ENCODE peak calls at places on chromosome 22, in seven cellular contexts. One of them, this sample, is unnamed.

GRCh38 chr22:33405194-33405593 is 347.0 kb upstream of the SYN3 start:
- DNase-seq in COR-L47: no peak
- DNase-seq in KG1: no peak
- DNase-seq in aorta: no peak
- DNase-seq in A172: no peak
- DNase-seq in neural progenitor cell: no peak
- DNase-seq in amniotic epithelial cell: no peak
- DNase-seq in this sample: no peak

GRCh38 chr22:33210129-33210784 is 152.1 kb upstream of the SYN3 start:
- DNase-seq in aorta: no peak
- DNase-seq in amniotic epithelial cell: peak; percentile 1
- DNase-seq in A172: peak; percentile 21
- DNase-seq in KG1: peak; percentile 10
- DNase-seq in neural progenitor cell: peak; percentile 64
- DNase-seq in COR-L47: no peak
- DNase-seq in this sample: peak; percentile 11

GRCh38 chr22:42330953-42331525 is 60.6 kb upstream of the TCF20 start:
- DNase-seq in KG1: no peak
- DNase-seq in A172: no peak
- DNase-seq in amniotic epithelial cell: no peak
- DNase-seq in COR-L47: peak; percentile 86
- DNase-seq in neural progenitor cell: peak; percentile 39
- DNase-seq in aorta: no peak
- DNase-seq in this sample: no peak

GRCh38 chr22:50173221-50173982 is 2.9 kb downstream of the PANX2 start:
- DNase-seq in amniotic epithelial cell: no peak
- DNase-seq in A172: no peak
- DNase-seq in aorta: no peak
- DNase-seq in COR-L47: no peak
- DNase-seq in KG1: no peak
- DNase-seq in neural progenitor cell: no peak
- DNase-seq in this sample: no peak

GRCh38 chr22:25146311-25146710 is 53.3 kb upstream of the CRYBB3 start:
- DNase-seq in aorta: no peak
- DNase-seq in KG1: no peak
- DNase-seq in amniotic epithelial cell: no peak
- DNase-seq in neural progenitor cell: no peak
- DNase-seq in COR-L47: peak; percentile 57
- DNase-seq in A172: no peak
- DNase-seq in this sample: no peak

GRCh38 chr22:29300467-29300806 is 6.0 kb upstream of the GAS2L1 start:
- DNase-seq in neural progenitor cell: no peak
- DNase-seq in COR-L47: no peak
- DNase-seq in KG1: no peak
- DNase-seq in amniotic epithelial cell: no peak
- DNase-seq in A172: no peak
- DNase-seq in aorta: peak; percentile 43
- DNase-seq in this sample: no peak

GRCh38 chr22:49970528-49971231 is 10.1 kb downstream of the PIM3 start:
- DNase-seq in COR-L47: peak; percentile 94
- DNase-seq in aorta: peak; percentile 99
- DNase-seq in KG1: peak; percentile 84
- DNase-seq in amniotic epithelial cell: peak; percentile 90
- DNase-seq in neural progenitor cell: peak; percentile 79
- DNase-seq in A172: peak; percentile 94
- DNase-seq in this sample: peak; percentile 57

GRCh38 chr22:24516301-24516737 is 21.2 kb downstream of the UPB1 start:
- DNase-seq in A172: peak; percentile 65
- DNase-seq in aorta: no peak
- DNase-seq in COR-L47: no peak
- DNase-seq in amniotic epithelial cell: peak; percentile 87
- DNase-seq in neural progenitor cell: no peak
- DNase-seq in KG1: no peak
- DNase-seq in this sample: no peak

GRCh38 chr22:27810566-27810965 is 9.0 kb upstream of the MN1 start:
- DNase-seq in COR-L47: peak; percentile 36
- DNase-seq in aorta: peak; percentile 93
- DNase-seq in A172: peak; percentile 28
- DNase-seq in amniotic epithelial cell: peak; percentile 59
- DNase-seq in neural progenitor cell: peak; percentile 42
- DNase-seq in KG1: no peak
- DNase-seq in this sample: no peak

GRCh38 chr22:30637701-30638114 is 2.1 kb downstream of the SLC35E4 start:
- DNase-seq in KG1: no peak
- DNase-seq in amniotic epithelial cell: no peak
- DNase-seq in COR-L47: no peak
- DNase-seq in aorta: no peak
- DNase-seq in A172: no peak
- DNase-seq in neural progenitor cell: no peak
- DNase-seq in this sample: no peak

GRCh38 chr22:22030493-22031182 is 48.1 kb upstream of the TOP3B start:
- DNase-seq in aorta: peak; percentile 73
- DNase-seq in KG1: no peak
- DNase-seq in amniotic epithelial cell: peak; percentile 29
- DNase-seq in neural progenitor cell: no peak
- DNase-seq in COR-L47: no peak
- DNase-seq in A172: no peak
- DNase-seq in this sample: no peak

GRCh38 chr22:27252282-27253049 is 549.1 kb downstream of the MN1 start:
- DNase-seq in neural progenitor cell: no peak
- DNase-seq in KG1: no peak
- DNase-seq in amniotic epithelial cell: peak; percentile 93
- DNase-seq in A172: peak; percentile 52
- DNase-seq in COR-L47: no peak
- DNase-seq in aorta: no peak
- DNase-seq in this sample: no peak

GRCh38 chr22:44658371-44658953 is 43.5 kb upstream of the PRR5 start:
- DNase-seq in neural progenitor cell: peak; percentile 59
- DNase-seq in A172: peak; percentile 3
- DNase-seq in COR-L47: no peak
- DNase-seq in KG1: no peak
- DNase-seq in amniotic epithelial cell: peak; percentile 67
- DNase-seq in aorta: peak; percentile 68
- DNase-seq in this sample: no peak

GRCh38 chr22:23531966-23532735 is 47.9 kb downstream of the IGLL1 start:
- DNase-seq in KG1: no peak
- DNase-seq in aorta: peak; percentile 51
- DNase-seq in neural progenitor cell: no peak
- DNase-seq in A172: no peak
- DNase-seq in amniotic epithelial cell: no peak
- DNase-seq in COR-L47: no peak
- DNase-seq in this sample: no peak

GRCh38 chr22:30221121-30221992 is 25.2 kb downstream of the LIF start:
- DNase-seq in KG1: peak; percentile 48
- DNase-seq in A172: no peak
- DNase-seq in COR-L47: no peak
- DNase-seq in neural progenitor cell: no peak
- DNase-seq in aorta: no peak
- DNase-seq in amniotic epithelial cell: no peak
- DNase-seq in this sample: no peak

GRCh38 chr22:50305658-50306566 is 1.5 kb downstream of the PLXNB2 start:
- DNase-seq in COR-L47: peak; percentile 79
- DNase-seq in aorta: peak; percentile 96
- DNase-seq in amniotic epithelial cell: peak; percentile 98
- DNase-seq in neural progenitor cell: peak; percentile 52
- DNase-seq in KG1: no peak
- DNase-seq in A172: peak; percentile 90
- DNase-seq in this sample: no peak

GRCh38 chr22:48739348-48740085 is 1088.2 kb downstream of the BRD1 start:
- DNase-seq in A172: no peak
- DNase-seq in COR-L47: no peak
- DNase-seq in aorta: peak; percentile 52
- DNase-seq in neural progenitor cell: no peak
- DNase-seq in amniotic epithelial cell: no peak
- DNase-seq in KG1: no peak
- DNase-seq in this sample: no peak

GRCh38 chr22:41305646-41306045 is 4.3 kb downstream of the ZC3H7B start:
- DNase-seq in KG1: no peak
- DNase-seq in A172: peak; percentile 85
- DNase-seq in neural progenitor cell: no peak
- DNase-seq in aorta: no peak
- DNase-seq in COR-L47: no peak
- DNase-seq in amniotic epithelial cell: peak; percentile 86
- DNase-seq in this sample: no peak

GRCh38 chr22:27216444-27216843 is 559.1 kb downstream of the MIAT start:
- DNase-seq in aorta: no peak
- DNase-seq in KG1: no peak
- DNase-seq in neural progenitor cell: no peak
- DNase-seq in amniotic epithelial cell: no peak
- DNase-seq in COR-L47: no peak
- DNase-seq in A172: no peak
- DNase-seq in this sample: no peak

GRCh38 chr22:43317252-43317651 is 25.9 kb downstream of the SCUBE1 start:
- DNase-seq in amniotic epithelial cell: no peak
- DNase-seq in KG1: no peak
- DNase-seq in aorta: no peak
- DNase-seq in COR-L47: no peak
- DNase-seq in neural progenitor cell: no peak
- DNase-seq in A172: no peak
- DNase-seq in this sample: no peak

GRCh38 chr22:24305260-24305692 is 34.6 kb downstream of the SPECC1L start:
- DNase-seq in A172: no peak
- DNase-seq in neural progenitor cell: no peak
- DNase-seq in KG1: peak; percentile 34
- DNase-seq in COR-L47: no peak
- DNase-seq in aorta: no peak
- DNase-seq in amniotic epithelial cell: peak; percentile 67
- DNase-seq in this sample: no peak

GRCh38 chr22:22746061-22746962 is 101.9 kb downstream of the GGTLC2 start:
- DNase-seq in neural progenitor cell: no peak
- DNase-seq in KG1: no peak
- DNase-seq in aorta: no peak
- DNase-seq in amniotic epithelial cell: no peak
- DNase-seq in COR-L47: no peak
- DNase-seq in A172: no peak
- DNase-seq in this sample: no peak

This sample was measured in progenitor cell of endocrine pancreas.